ENCODE peak calls at places on chromosomes 13 and 19, in ten cellular contexts. V, K, U, O, Q, C, E, L, X and R are unnamed samples.

GRCh38 chr13:99303863-99304521 is 3.2 kb downstream of the GPR183 start:
- DNase-seq in V (peak), K (no peak), U (no peak), O (no peak), Q (peak), C (no peak), E (no peak), L (no peak), X (no peak), R (no peak)

GRCh38 chr13:57624565-57625435 is 6.7 kb upstream of the PCDH17 start:
- DNase-seq in V (peak), K (peak), U (no peak), O (no peak), Q (no peak), C (no peak), E (no peak), L (peak), X (peak), R (peak)

GRCh38 chr13:96052655-96053002 is 572 bp downstream of the UGGT2 start:
- DNase-seq in V (no peak), K (peak), U (no peak), O (no peak), Q (no peak), C (no peak), E (no peak), L (peak), X (peak), R (peak)

GRCh38 chr19:17255150-17255621 is 9.4 kb downstream of the USHBP1 start:
- DNase-seq in V (no peak), K (no peak), U (no peak), O (no peak), Q (no peak), C (no peak), E (no peak), L (no peak), X (no peak), R (no peak)

GRCh38 chr19:38527466-38528136 is 90.2 kb downstream of the MAP4K1 start:
- DNase-seq in V (no peak), K (no peak), U (no peak), O (no peak), Q (no peak), C (no peak), E (peak), L (no peak), X (no peak), R (peak)

GRCh38 chr13:30618186-30618937 is 642 bp downstream of the USPL1 start:
- DNase-seq in V (peak), K (no peak), U (no peak), O (no peak), Q (peak), C (no peak), E (peak), L (peak), X (no peak), R (peak)

GRCh38 chr19:1355258-1355973 is 28.3 kb upstream of the NDUFS7 start:
- DNase-seq in V (no peak), K (no peak), U (no peak), O (no peak), Q (no peak), C (peak), E (no peak), L (no peak), X (no peak), R (no peak)

GRCh38 chr19:13986348-13986904 is 19.7 kb downstream of the RFX1 start:
- DNase-seq in V (peak), K (no peak), U (peak), O (no peak), Q (peak), C (peak), E (no peak), L (peak), X (no peak), R (no peak)

GRCh38 chr13:24671367-24672117 is 8.7 kb upstream of the ATP12A start:
- DNase-seq in V (peak), K (peak), U (no peak), O (peak), Q (no peak), C (peak), E (peak), L (peak), X (peak), R (peak)

GRCh38 chr19:56987184-56987583 is 132.6 kb upstream of the USP29 start:
- DNase-seq in V (no peak), K (no peak), U (no peak), O (no peak), Q (no peak), C (no peak), E (no peak), L (no peak), X (no peak), R (no peak)

GRCh38 chr13:41837668-41838067 is 123.2 kb downstream of the VWA8 start:
- DNase-seq in V (no peak), K (no peak), U (no peak), O (no peak), Q (no peak), C (no peak), E (no peak), L (peak), X (no peak), R (no peak)

GRCh38 chr13:111577429-111577828 is 257.0 kb downstream of the TEX29 start:
- DNase-seq in V (no peak), K (no peak), U (no peak), O (no peak), Q (no peak), C (no peak), E (no peak), L (no peak), X (no peak), R (no peak)

GRCh38 chr13:113939129-113939904 is 34.6 kb downstream of the C13orf46 start:
- DNase-seq in V (no peak), K (no peak), U (no peak), O (no peak), Q (no peak), C (no peak), E (no peak), L (no peak), X (no peak), R (no peak)

GRCh38 chr13:112143046-112143752 is 76.2 kb downstream of the SOX1 start:
- DNase-seq in V (no peak), K (no peak), U (no peak), O (no peak), Q (no peak), C (no peak), E (peak), L (no peak), X (no peak), R (no peak)

GRCh38 chr19:45160870-45161714 is at the start of gene NKPD1:
- DNase-seq in V (peak), K (no peak), U (no peak), O (no peak), Q (no peak), C (peak), E (peak), L (no peak), X (no peak), R (no peak)

GRCh38 chr13:95784891-95785290 is 108.0 kb downstream of the DNAJC3 start:
- DNase-seq in V (no peak), K (no peak), U (no peak), O (no peak), Q (no peak), C (no peak), E (no peak), L (no peak), X (no peak), R (no peak)

GRCh38 chr19:1073063-1073955 is 6.3 kb downstream of the ARHGAP45 start:
- DNase-seq in V (no peak), K (no peak), U (no peak), O (peak), Q (no peak), C (no peak), E (no peak), L (no peak), X (no peak), R (no peak)

GRCh38 chr19:14434157-14434501 is 1.0 kb downstream of the PKN1 start:
- DNase-seq in V (no peak), K (no peak), U (no peak), O (no peak), Q (peak), C (peak), E (no peak), L (peak), X (no peak), R (no peak)

GRCh38 chr19:40357655-40358054 is 9.2 kb downstream of the PLD3 start:
- DNase-seq in V (no peak), K (no peak), U (no peak), O (no peak), Q (no peak), C (no peak), E (no peak), L (peak), X (no peak), R (no peak)

GRCh38 chr13:75180805-75181455 is 301.0 kb downstream of the TBC1D4 start:
- DNase-seq in V (no peak), K (no peak), U (no peak), O (no peak), Q (no peak), C (no peak), E (no peak), L (peak), X (no peak), R (no peak)